ENCODE peak calls at places on chromosome 3, in seven cellular contexts. One of them, this sample, is unnamed.

GRCh38 chr3:62845996-62846395 is 29.2 kb downstream of the CADPS start:
- DNase-seq in endothelial cell of umbilical vein: no peak
- DNase-seq in A549: no peak
- DNase-seq in lower leg skin: no peak
- DNase-seq in nephron progenitor cell: no peak
- DNase-seq in choroid plexus epithelial cell: no peak
- DNase-seq in fibroblast of lung: no peak
- DNase-seq in this sample: no peak

GRCh38 chr3:152969557-152970300 is 134.8 kb downstream of the P2RY1 start:
- DNase-seq in fibroblast of lung: peak; percentile 12
- DNase-seq in lower leg skin: no peak
- DNase-seq in endothelial cell of umbilical vein: no peak
- DNase-seq in nephron progenitor cell: no peak
- DNase-seq in A549: peak; percentile 11
- DNase-seq in choroid plexus epithelial cell: peak; percentile 33
- DNase-seq in this sample: no peak

GRCh38 chr3:71528816-71529215 is 54.7 kb downstream of the FOXP1 start:
- DNase-seq in lower leg skin: no peak
- DNase-seq in choroid plexus epithelial cell: no peak
- DNase-seq in nephron progenitor cell: no peak
- DNase-seq in A549: no peak
- DNase-seq in fibroblast of lung: no peak
- DNase-seq in endothelial cell of umbilical vein: no peak
- DNase-seq in this sample: no peak

GRCh38 chr3:42503957-42504333 is 1.5 kb downstream of the VIPR1 start:
- DNase-seq in fibroblast of lung: no peak
- DNase-seq in lower leg skin: no peak
- DNase-seq in A549: no peak
- DNase-seq in endothelial cell of umbilical vein: no peak
- DNase-seq in choroid plexus epithelial cell: no peak
- DNase-seq in nephron progenitor cell: no peak
- DNase-seq in this sample: peak; percentile 34

GRCh38 chr3:16476636-16477035 is 36.9 kb downstream of the RFTN1 start:
- DNase-seq in endothelial cell of umbilical vein: peak; percentile 90
- DNase-seq in choroid plexus epithelial cell: peak; percentile 99
- DNase-seq in fibroblast of lung: peak; percentile 97
- DNase-seq in lower leg skin: no peak
- DNase-seq in nephron progenitor cell: no peak
- DNase-seq in A549: no peak
- DNase-seq in this sample: no peak

GRCh38 chr3:9732080-9732752 is 681 bp downstream of the BRPF1 start:
- DNase-seq in choroid plexus epithelial cell: no peak
- DNase-seq in nephron progenitor cell: peak; percentile 50
- DNase-seq in fibroblast of lung: no peak
- DNase-seq in A549: peak; percentile 41
- DNase-seq in lower leg skin: no peak
- DNase-seq in endothelial cell of umbilical vein: peak; percentile 34
- DNase-seq in this sample: no peak

GRCh38 chr3:155309581-155309980 is 16.1 kb upstream of the STRIT1 start:
- DNase-seq in endothelial cell of umbilical vein: no peak
- DNase-seq in fibroblast of lung: no peak
- DNase-seq in lower leg skin: no peak
- DNase-seq in A549: no peak
- DNase-seq in choroid plexus epithelial cell: no peak
- DNase-seq in nephron progenitor cell: no peak
- DNase-seq in this sample: no peak

GRCh38 chr3:187978433-187979011 is 175.4 kb upstream of the LPP start:
- DNase-seq in nephron progenitor cell: no peak
- DNase-seq in choroid plexus epithelial cell: peak; percentile 74
- DNase-seq in A549: no peak
- DNase-seq in endothelial cell of umbilical vein: no peak
- DNase-seq in fibroblast of lung: peak; percentile 51
- DNase-seq in lower leg skin: no peak
- DNase-seq in this sample: no peak

GRCh38 chr3:170806676-170807075 is 63.3 kb downstream of the RPL22L1 start:
- DNase-seq in lower leg skin: no peak
- DNase-seq in endothelial cell of umbilical vein: no peak
- DNase-seq in nephron progenitor cell: no peak
- DNase-seq in choroid plexus epithelial cell: no peak
- DNase-seq in A549: no peak
- DNase-seq in fibroblast of lung: peak; percentile 27
- DNase-seq in this sample: no peak

GRCh38 chr3:184082465-184082864 is 14.4 kb upstream of the HTR3E start:
- DNase-seq in lower leg skin: no peak
- DNase-seq in endothelial cell of umbilical vein: no peak
- DNase-seq in nephron progenitor cell: no peak
- DNase-seq in A549: no peak
- DNase-seq in fibroblast of lung: no peak
- DNase-seq in choroid plexus epithelial cell: no peak
- DNase-seq in this sample: no peak

GRCh38 chr3:9079674-9080073 is 116.4 kb upstream of the RAD18 start:
- DNase-seq in choroid plexus epithelial cell: peak; percentile 2
- DNase-seq in nephron progenitor cell: no peak
- DNase-seq in endothelial cell of umbilical vein: no peak
- DNase-seq in fibroblast of lung: no peak
- DNase-seq in lower leg skin: no peak
- DNase-seq in A549: no peak
- DNase-seq in this sample: no peak

GRCh38 chr3:141391298-141392017 is 23.2 kb downstream of the ZBTB38 start:
- DNase-seq in choroid plexus epithelial cell: peak; percentile 90
- DNase-seq in fibroblast of lung: no peak
- DNase-seq in endothelial cell of umbilical vein: no peak
- DNase-seq in nephron progenitor cell: no peak
- DNase-seq in A549: no peak
- DNase-seq in lower leg skin: no peak
- DNase-seq in this sample: no peak

GRCh38 chr3:8909160-8909559 is 54.1 kb downstream of the RAD18 start:
- DNase-seq in fibroblast of lung: no peak
- DNase-seq in A549: no peak
- DNase-seq in endothelial cell of umbilical vein: no peak
- DNase-seq in lower leg skin: no peak
- DNase-seq in choroid plexus epithelial cell: no peak
- DNase-seq in nephron progenitor cell: no peak
- DNase-seq in this sample: no peak

GRCh38 chr3:64240445-64240844 is 15.2 kb upstream of the PRICKLE2 start:
- DNase-seq in nephron progenitor cell: peak; percentile 13
- DNase-seq in choroid plexus epithelial cell: peak; percentile 64
- DNase-seq in A549: no peak
- DNase-seq in fibroblast of lung: peak; percentile 57
- DNase-seq in endothelial cell of umbilical vein: no peak
- DNase-seq in lower leg skin: no peak
- DNase-seq in this sample: no peak

GRCh38 chr3:194195611-194196010 is 59.7 kb downstream of the HES1 start:
- DNase-seq in endothelial cell of umbilical vein: no peak
- DNase-seq in fibroblast of lung: no peak
- DNase-seq in choroid plexus epithelial cell: no peak
- DNase-seq in A549: no peak
- DNase-seq in nephron progenitor cell: no peak
- DNase-seq in lower leg skin: no peak
- DNase-seq in this sample: no peak

GRCh38 chr3:105862217-105862616 is 6.6 kb downstream of the CBLB start:
- DNase-seq in nephron progenitor cell: no peak
- DNase-seq in fibroblast of lung: no peak
- DNase-seq in choroid plexus epithelial cell: no peak
- DNase-seq in A549: no peak
- DNase-seq in endothelial cell of umbilical vein: no peak
- DNase-seq in lower leg skin: no peak
- DNase-seq in this sample: no peak

GRCh38 chr3:147191795-147192385 is 214.5 kb downstream of the ZIC4 start:
- DNase-seq in nephron progenitor cell: peak; percentile 45
- DNase-seq in choroid plexus epithelial cell: peak; percentile 90
- DNase-seq in fibroblast of lung: peak; percentile 68
- DNase-seq in A549: peak; percentile 6
- DNase-seq in endothelial cell of umbilical vein: peak; percentile 82
- DNase-seq in lower leg skin: peak; percentile 18
- DNase-seq in this sample: no peak

GRCh38 chr3:179673522-179673921 is 20.7 kb downstream of the USP13 start:
- DNase-seq in endothelial cell of umbilical vein: no peak
- DNase-seq in lower leg skin: no peak
- DNase-seq in nephron progenitor cell: no peak
- DNase-seq in choroid plexus epithelial cell: no peak
- DNase-seq in A549: no peak
- DNase-seq in fibroblast of lung: no peak
- DNase-seq in this sample: no peak

GRCh38 chr3:57852896-57853295 is 96.8 kb downstream of the SLMAP start:
- DNase-seq in fibroblast of lung: peak; percentile 33
- DNase-seq in endothelial cell of umbilical vein: peak; percentile 54
- DNase-seq in choroid plexus epithelial cell: peak; percentile 65
- DNase-seq in lower leg skin: no peak
- DNase-seq in nephron progenitor cell: no peak
- DNase-seq in A549: peak; percentile 2
- DNase-seq in this sample: no peak

DNA sequence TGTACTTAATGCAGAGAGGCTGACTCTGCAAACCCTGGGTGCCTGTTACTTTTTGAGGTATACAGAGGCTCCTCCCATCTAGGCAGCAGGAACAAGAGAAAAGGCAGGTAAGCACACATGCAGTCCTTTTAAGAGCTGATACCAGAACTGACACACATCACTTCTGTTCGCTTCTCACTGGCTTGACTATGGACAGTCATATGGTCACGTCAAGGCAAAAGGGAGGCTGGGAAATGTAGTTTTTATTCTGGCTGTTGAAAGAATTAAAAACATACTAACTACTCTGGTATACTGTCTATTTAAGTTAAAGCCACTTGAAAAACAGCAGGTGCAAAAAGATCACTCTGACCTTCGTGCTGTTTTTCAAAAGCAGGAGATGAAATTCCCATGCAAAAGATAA is 218.3 kb downstream of the CTNNB1 start:
- DNase-seq in A549: no peak
- DNase-seq in nephron progenitor cell: no peak
- DNase-seq in fibroblast of lung: no peak
- DNase-seq in choroid plexus epithelial cell: peak; percentile 23
- DNase-seq in endothelial cell of umbilical vein: no peak
- DNase-seq in lower leg skin: no peak
- DNase-seq in this sample: no peak
- TF ChIP-seq CTCF in A549: no peak
- TF ChIP-seq CTCF in nephron progenitor cell: no peak
- TF ChIP-seq CTCF in fibroblast of lung: no peak
- TF ChIP-seq CTCF in choroid plexus epithelial cell: no peak
- TF ChIP-seq CTCF in endothelial cell of umbilical vein: no peak
- TF ChIP-seq CTCF in lower leg skin: no peak
- TF ChIP-seq CTCF in this sample: no peak

GRCh38 chr3:185503467-185503975 is 4.7 kb upstream of the TMEM41A start:
- DNase-seq in choroid plexus epithelial cell: no peak
- DNase-seq in nephron progenitor cell: no peak
- DNase-seq in lower leg skin: no peak
- DNase-seq in endothelial cell of umbilical vein: no peak
- DNase-seq in A549: no peak
- DNase-seq in fibroblast of lung: no peak
- DNase-seq in this sample: no peak

GRCh38 chr3:185504636-185505035 is 5.8 kb upstream of the TMEM41A start:
- DNase-seq in A549: no peak
- DNase-seq in fibroblast of lung: no peak
- DNase-seq in lower leg skin: no peak
- DNase-seq in choroid plexus epithelial cell: no peak
- DNase-seq in endothelial cell of umbilical vein: no peak
- DNase-seq in nephron progenitor cell: no peak
- DNase-seq in this sample: no peak

GRCh38 chr3:185502987-185503386 is 4.2 kb upstream of the TMEM41A start:
- DNase-seq in fibroblast of lung: no peak
- DNase-seq in endothelial cell of umbilical vein: no peak
- DNase-seq in A549: no peak
- DNase-seq in lower leg skin: no peak
- DNase-seq in choroid plexus epithelial cell: no peak
- DNase-seq in nephron progenitor cell: no peak
- DNase-seq in this sample: no peak

DNA sequence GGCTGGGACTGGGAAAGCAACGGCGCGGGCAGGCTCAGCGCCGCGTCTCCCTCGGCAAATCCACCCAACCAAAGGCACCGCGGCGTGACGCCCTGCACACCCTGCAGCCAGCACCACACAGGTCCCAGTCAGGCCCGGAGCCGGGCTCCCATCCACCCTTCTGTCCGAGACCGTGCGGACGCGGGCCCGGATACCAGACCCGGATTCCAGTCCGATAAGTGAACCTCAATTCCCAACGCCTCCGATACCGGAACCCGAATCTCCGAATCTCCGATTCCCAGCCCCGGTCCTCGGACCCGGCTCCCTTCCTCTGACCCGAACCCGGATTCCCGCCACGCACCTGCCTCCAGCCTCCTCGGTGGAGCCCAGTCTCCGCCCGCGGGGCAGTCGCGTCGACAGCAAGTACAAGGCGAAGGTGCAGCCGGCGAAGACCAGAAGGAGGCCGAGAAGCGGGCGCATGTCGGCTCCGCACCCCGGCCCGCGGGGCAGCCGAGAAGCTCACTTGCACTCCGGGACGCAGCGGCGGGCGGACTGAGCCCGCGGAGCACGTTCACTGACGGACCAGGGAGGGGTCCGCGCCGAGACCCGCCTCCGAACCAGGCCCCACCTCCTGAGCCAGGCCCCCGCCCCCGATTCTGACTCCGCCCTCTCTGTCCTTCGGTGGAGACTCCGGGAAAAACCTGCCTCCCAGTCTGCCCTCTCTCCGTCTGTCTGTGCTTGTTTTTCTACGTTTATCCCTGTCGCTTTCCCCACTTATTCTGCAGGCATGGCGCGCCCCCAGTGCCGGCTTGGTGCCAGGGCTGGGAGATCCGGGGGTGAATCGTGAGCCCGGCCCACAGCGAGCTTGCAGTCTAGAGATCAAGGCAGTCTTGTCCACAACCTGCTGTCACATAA is at the start of gene TMEM41A:
- DNase-seq in endothelial cell of umbilical vein: peak; percentile 90
- DNase-seq in nephron progenitor cell: peak; percentile 97
- DNase-seq in fibroblast of lung: peak; percentile 86
- DNase-seq in A549: peak; percentile 80
- DNase-seq in lower leg skin: peak; percentile 92
- DNase-seq in choroid plexus epithelial cell: peak; percentile 94
- DNase-seq in this sample: peak; percentile 93
- TF ChIP-seq CTCF in endothelial cell of umbilical vein: no peak
- TF ChIP-seq CTCF in nephron progenitor cell: no peak
- TF ChIP-seq CTCF in fibroblast of lung: no peak
- TF ChIP-seq CTCF in A549: peak; percentile 2
- TF ChIP-seq CTCF in lower leg skin: no peak
- TF ChIP-seq CTCF in choroid plexus epithelial cell: no peak
- TF ChIP-seq CTCF in this sample: no peak

GRCh38 chr3:129552287-129553050 is 9.5 kb downstream of the H1-8 start:
- DNase-seq in fibroblast of lung: no peak
- DNase-seq in choroid plexus epithelial cell: no peak
- DNase-seq in lower leg skin: no peak
- DNase-seq in A549: no peak
- DNase-seq in endothelial cell of umbilical vein: peak; percentile 24
- DNase-seq in nephron progenitor cell: no peak
- DNase-seq in this sample: no peak
- TF ChIP-seq CTCF in fibroblast of lung: no peak
- TF ChIP-seq CTCF in choroid plexus epithelial cell: no peak
- TF ChIP-seq CTCF in lower leg skin: no peak
- TF ChIP-seq CTCF in A549: no peak
- TF ChIP-seq CTCF in endothelial cell of umbilical vein: no peak
- TF ChIP-seq CTCF in nephron progenitor cell: no peak
- TF ChIP-seq CTCF in this sample: no peak

DNA sequence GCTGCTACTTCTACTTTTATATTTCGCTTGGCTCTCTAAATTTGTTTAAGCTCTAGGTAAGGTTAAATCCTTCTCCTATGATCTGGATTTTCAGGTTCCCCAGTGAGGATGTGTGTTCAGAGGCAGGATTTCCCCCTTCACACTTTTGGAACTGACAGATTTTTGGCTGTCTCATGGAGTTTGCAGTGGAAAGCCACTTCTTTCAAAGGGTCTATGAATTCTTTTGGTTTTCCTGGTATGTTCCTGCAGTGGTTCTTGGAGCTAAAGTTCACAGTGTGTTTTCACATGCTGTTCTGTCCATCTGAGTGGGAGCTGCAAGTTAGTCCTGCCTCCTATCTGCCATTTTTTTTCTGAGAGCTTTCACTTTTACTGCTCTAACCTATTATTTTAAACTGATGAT is 21.6 kb upstream of the TIGIT start:
- DNase-seq in A549: no peak
- DNase-seq in fibroblast of lung: peak; percentile 50
- DNase-seq in nephron progenitor cell: no peak
- DNase-seq in lower leg skin: no peak
- DNase-seq in endothelial cell of umbilical vein: no peak
- DNase-seq in choroid plexus epithelial cell: peak; percentile 93
- DNase-seq in this sample: no peak
- TF ChIP-seq CTCF in A549: no peak
- TF ChIP-seq CTCF in fibroblast of lung: no peak
- TF ChIP-seq CTCF in nephron progenitor cell: no peak
- TF ChIP-seq CTCF in lower leg skin: no peak
- TF ChIP-seq CTCF in endothelial cell of umbilical vein: no peak
- TF ChIP-seq CTCF in choroid plexus epithelial cell: peak; percentile 38
- TF ChIP-seq CTCF in this sample: no peak

This sample was measured in right atrium auricular region.